ENCODE peak calls at places on chromosomes 12 and 14, in four cellular contexts. H is H1, T is GM12878, W is K562. G is an unnamed sample.

GRCh38 chr14:103552011-103552797 is 10.3 kb downstream of the BAG5 start:
- DNase-seq in H (no peak), T (no peak), W (no peak), G (no peak)

GRCh38 chr12:64678835-64679234 is 68.5 kb downstream of the RASSF3 start:
- DNase-seq in H (no peak), T (no peak), W (peak; percentile 35), G (no peak)

GRCh38 chr14:59296508-59296907 is 108.0 kb downstream of the DAAM1 start:
- DNase-seq in H (no peak), T (no peak), W (no peak), G (no peak)

GRCh38 chr14:99982449-99983250 is 82.6 kb upstream of the EVL start:
- DNase-seq in H (peak; percentile 46), T (peak; percentile 33), W (peak; percentile 75), G (peak; percentile 34)

GRCh38 chr12:92030618-92031017 is 115.0 kb downstream of the BTG1 start:
- DNase-seq in H (no peak), T (peak; percentile 88), W (peak; percentile 53), G (no peak)

GRCh38 chr12:89205517-89205916 is 146.8 kb downstream of the DUSP6 start:
- DNase-seq in H (no peak), T (no peak), W (no peak), G (no peak)

GRCh38 chr12:27012239-27012981 is 1.8 kb downstream of the TM7SF3 start:
- DNase-seq in H (no peak), T (no peak), W (no peak), G (no peak)

GRCh38 chr12:110780448-110780847 is 37.8 kb upstream of the PPP1CC start:
- DNase-seq in H (no peak), T (no peak), W (no peak), G (no peak)

GRCh38 chr14:90453401-90453951 is 56.6 kb downstream of the CALM1 start:
- DNase-seq in H (no peak), T (no peak), W (peak; percentile 31), G (no peak)

GRCh38 chr12:9943244-9943643 is 11.1 kb upstream of the CLEC2A start:
- DNase-seq in H (no peak), T (no peak), W (no peak), G (no peak)

GRCh38 chr14:55373784-55374725 is 37.6 kb downstream of the ATG14 start:
- DNase-seq in H (no peak), T (peak; percentile 20), W (no peak), G (peak; percentile 40)

GRCh38 chr12:24769682-24770081 is 179.2 kb downstream of the BCAT1 start:
- DNase-seq in H (no peak), T (no peak), W (no peak), G (no peak)

GRCh38 chr12:32777776-32778175 is 22.1 kb upstream of the YARS2 start:
- DNase-seq in H (no peak), T (no peak), W (no peak), G (no peak)

GRCh38 chr12:123404581-123404980 is 20.6 kb downstream of the KMT5A start:
- DNase-seq in H (no peak), T (no peak), W (no peak), G (no peak)

GRCh38 chr12:116520225-116520624 is 39.0 kb upstream of the MAP1LC3B2 start:
- DNase-seq in H (no peak), T (no peak), W (no peak), G (no peak)

GRCh38 chr14:99612737-99613330 is 8.8 kb upstream of the CCDC85C start:
- DNase-seq in H (no peak), T (no peak), W (no peak), G (no peak)

GRCh38 chr12:109949089-109949488 is 47.1 kb downstream of the GIT2 start:
- DNase-seq in H (no peak), T (no peak), W (no peak), G (no peak)

GRCh38 chr12:31682136-31682962 is 22.9 kb downstream of the ETFBKMT start:
- DNase-seq in H (peak; percentile 69), T (peak; percentile 95), W (peak; percentile 92), G (peak; percentile 85)

GRCh38 chr14:20690848-20691640 is 2.5 kb downstream of the ANG start:
- DNase-seq in H (no peak), T (peak; percentile 44), W (peak; percentile 70), G (peak; percentile 60)

GRCh38 chr12:24228371-24228770 is 278.9 kb upstream of the SOX5 start:
- DNase-seq in H (no peak), T (no peak), W (no peak), G (no peak)

GRCh38 chr12:98998697-98999299 is 353.7 kb downstream of the APAF1 start:
- DNase-seq in H (no peak), T (no peak), W (peak; percentile 39), G (peak; percentile 12)

GRCh38 chr14:34628681-34629135 is 1.2 kb downstream of the SNX6 start:
- DNase-seq in H (no peak), T (no peak), W (peak; percentile 79), G (no peak)

GRCh38 chr14:23162800-23163199 is 20.7 kb downstream of the SLC7A8 start:
- DNase-seq in H (no peak), T (no peak), W (no peak), G (no peak)

GRCh38 chr14:23162005-23162404 is 21.5 kb downstream of the SLC7A8 start:
- DNase-seq in H (no peak), T (no peak), W (no peak), G (no peak)

GRCh38 chr14:23163830-23164229 is 19.6 kb downstream of the SLC7A8 start:
- DNase-seq in H (no peak), T (no peak), W (no peak), G (no peak)

GRCh38 chr14:23159516-23159915 is 23.9 kb downstream of the SLC7A8 start:
- DNase-seq in H (no peak), T (no peak), W (no peak), G (no peak)

DNA sequence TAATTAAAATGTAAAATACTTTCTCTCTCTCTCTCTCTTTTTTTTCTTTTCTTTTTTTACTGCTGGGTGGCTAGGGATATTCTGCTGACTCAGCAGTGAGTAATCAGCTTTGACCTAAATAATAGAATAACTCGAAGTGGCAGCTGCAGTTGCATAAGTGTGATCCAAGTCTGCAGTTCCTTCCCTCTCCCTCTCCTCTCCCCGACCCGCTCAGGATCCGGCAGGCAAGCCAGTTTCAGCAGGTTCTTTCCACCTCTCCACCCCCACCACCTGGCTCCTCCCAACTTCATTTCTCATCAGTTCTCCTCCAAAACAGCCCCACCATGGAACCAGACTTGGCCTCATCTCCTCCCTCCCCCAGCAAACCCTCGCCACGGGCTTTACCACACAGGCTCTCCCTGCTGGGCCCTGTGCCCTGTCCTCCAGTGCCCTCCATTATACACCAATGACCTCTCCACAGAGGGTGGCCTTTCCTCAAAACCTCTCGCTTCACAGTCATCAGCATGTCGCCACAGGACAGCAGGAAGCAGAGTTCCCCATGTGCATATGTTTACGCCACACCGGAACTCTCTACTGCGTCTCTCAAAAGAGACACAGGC is 22.4 kb downstream of the SLC7A8 start:
- DNase-seq in H (no peak), T (no peak), W (peak; percentile 85), G (no peak)
- H3K9ac ChIP-seq in H (no peak overlapping the region), T (no peak overlapping the region), W (peak overlapping the region; percentile 82), G (no peak overlapping the region)

GRCh38 chr12:66119870-66120241 is 10.7 kb downstream of the LLPH start:
- DNase-seq in H (no peak), T (no peak), W (no peak), G (no peak)
- TF ChIP-seq ZNF274 in H (no peak), T (no peak), W (no peak), G (no peak)

DNA sequence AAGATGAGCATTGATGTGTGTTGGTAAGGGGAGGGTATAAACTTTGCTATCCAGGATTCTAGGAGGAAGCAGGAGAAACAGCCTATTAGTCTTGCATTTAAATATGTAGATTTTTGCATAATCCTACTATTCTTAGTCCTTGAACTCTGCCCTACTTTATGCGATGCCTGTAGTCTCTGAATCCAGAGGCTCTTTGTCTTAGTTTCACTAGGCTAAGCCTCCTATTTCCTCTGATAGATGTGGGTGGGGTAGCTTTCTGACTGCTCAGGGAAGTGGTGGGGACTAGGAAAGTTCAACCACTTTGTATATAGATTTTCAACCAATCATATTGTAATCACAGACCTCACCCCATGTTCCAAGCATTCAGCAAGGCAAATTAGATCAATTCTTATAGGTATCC is 49.5 kb upstream of the KCNC2 start:
- DNase-seq in H (no peak), T (no peak), W (no peak), G (no peak)
- TF ChIP-seq SP1 in H (no peak), T (no peak), W (no peak), G (no peak)

GRCh38 chr12:121916719-121917118 is 1.7 kb upstream of the CFAP251 start:
- DNase-seq in H (no peak), T (no peak), W (no peak), G (no peak)
- H3K9ac ChIP-seq in H (no peak overlapping the region), T (no peak overlapping the region), W (no peak overlapping the region), G (no peak overlapping the region)

GRCh38 chr12:12159988-12160387 is 89.2 kb downstream of the BCL2L14 start:
- DNase-seq in H (no peak), T (no peak), W (no peak), G (no peak)
- TF ChIP-seq ZNF274 in H (no peak), T (no peak), W (no peak), G (no peak)

GRCh38 chr12:12443482-12443881 is 86.6 kb downstream of the BORCS5 start:
- DNase-seq in H (no peak), T (no peak), W (no peak), G (no peak)

GRCh38 chr12:12441051-12441807 is 84.4 kb downstream of the BORCS5 start:
- DNase-seq in H (no peak), T (no peak), W (no peak), G (no peak)

GRCh38 chr12:12439636-12440035 is 82.8 kb downstream of the BORCS5 start:
- DNase-seq in H (no peak), T (no peak), W (no peak), G (no peak)

GRCh38 chr12:12442548-12443071 is 85.7 kb downstream of the BORCS5 start:
- DNase-seq in H (no peak), T (no peak), W (peak; percentile 10), G (peak; percentile 12)

DNA sequence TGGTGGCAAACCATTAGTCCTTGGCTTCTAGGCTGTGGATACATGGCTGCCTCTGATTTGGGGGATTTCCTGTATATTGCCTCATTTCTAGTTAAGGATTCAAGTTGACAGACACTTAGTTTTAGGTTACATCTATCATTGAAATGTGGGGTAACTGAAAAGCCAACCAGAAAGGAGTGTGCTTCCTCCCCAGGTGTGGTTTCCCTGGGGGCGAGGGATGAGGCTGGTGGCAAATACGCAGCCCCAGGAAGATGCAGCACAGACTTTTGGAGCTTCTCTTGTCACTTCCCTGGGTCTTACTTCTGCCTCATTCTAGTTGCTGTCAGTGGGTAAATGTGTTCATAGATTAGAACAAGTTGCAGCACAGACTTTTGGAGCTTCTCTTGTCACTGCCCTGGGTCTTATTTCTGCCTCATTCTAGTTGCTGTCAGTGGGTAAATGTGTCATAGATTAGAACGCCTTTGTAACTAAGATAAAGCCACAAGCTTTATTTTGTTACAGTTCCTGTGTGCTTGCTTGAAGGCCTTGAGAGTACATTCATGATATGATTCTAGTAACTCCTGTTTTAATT is 85.1 kb downstream of the BORCS5 start:
- DNase-seq in H (no peak), T (no peak), W (peak; percentile 63), G (no peak)
- TF ChIP-seq SP1 in H (no peak), T (no peak), W (no peak), G (no peak)